ENCODE peak calls at places on chromosomes 7 and 10, in eight cellular contexts. S, K, C, A, L, Z, Q and B are unnamed samples.

GRCh38 chr10:24897326-24897926 is 55.0 kb downstream of the PRTFDC1 start:
- DNase-seq in S (no peak), K (peak), C (no peak), A (no peak), L (no peak), Z (peak), Q (no peak), B (no peak)

GRCh38 chr7:157609932-157610640 is 273.3 kb downstream of the DNAJB6 start:
- DNase-seq in S (no peak), K (no peak), C (peak), A (no peak), L (no peak), Z (no peak), Q (no peak), B (no peak)

GRCh38 chr10:119549247-119549999 is 6.9 kb upstream of the RGS10 start:
- DNase-seq in S (no peak), K (no peak), C (no peak), A (no peak), L (no peak), Z (no peak), Q (no peak), B (no peak)

GRCh38 chr10:99337261-99337905 is 8.2 kb downstream of the CNNM1 start:
- DNase-seq in S (no peak), K (no peak), C (no peak), A (no peak), L (no peak), Z (no peak), Q (no peak), B (no peak)

GRCh38 chr7:10568891-10569290 is 404.8 kb upstream of the PHF14 start:
- DNase-seq in S (no peak), K (no peak), C (no peak), A (no peak), L (no peak), Z (no peak), Q (no peak), B (no peak)

GRCh38 chr7:10767771-10768170 is 205.9 kb upstream of the PHF14 start:
- DNase-seq in S (no peak), K (no peak), C (no peak), A (no peak), L (no peak), Z (no peak), Q (no peak), B (no peak)

GRCh38 chr10:29329420-29329819 is 40.5 kb downstream of the LYZL1 start:
- DNase-seq in S (no peak), K (no peak), C (no peak), A (no peak), L (peak), Z (peak), Q (no peak), B (no peak)

GRCh38 chr10:1364151-1364910 is 308.1 kb downstream of the WDR37 start:
- DNase-seq in S (no peak), K (no peak), C (no peak), A (no peak), L (no peak), Z (no peak), Q (no peak), B (no peak)

GRCh38 chr7:29123611-29124190 is 22.6 kb downstream of the CPVL start:
- DNase-seq in S (no peak), K (no peak), C (no peak), A (no peak), L (peak), Z (no peak), Q (no peak), B (no peak)

GRCh38 chr7:129401968-129402860 is 32.0 kb upstream of the STRIP2 start:
- DNase-seq in S (peak), K (peak), C (no peak), A (no peak), L (no peak), Z (no peak), Q (peak), B (no peak)

GRCh38 chr10:83995932-83996331 is 143.4 kb upstream of the GHITM start:
- DNase-seq in S (no peak), K (no peak), C (no peak), A (no peak), L (no peak), Z (no peak), Q (no peak), B (no peak)

GRCh38 chr10:110349826-110350225 is 45.1 kb upstream of the SMNDC1 start:
- DNase-seq in S (no peak), K (no peak), C (no peak), A (no peak), L (no peak), Z (no peak), Q (no peak), B (no peak)

GRCh38 chr10:104109908-104110662 is 11.9 kb upstream of the SFR1 start:
- DNase-seq in S (no peak), K (no peak), C (no peak), A (no peak), L (no peak), Z (peak), Q (no peak), B (no peak)

GRCh38 chr10:43939939-43940810 is 291.5 kb upstream of the ZNF32 start:
- DNase-seq in S (no peak), K (no peak), C (no peak), A (no peak), L (no peak), Z (peak), Q (no peak), B (no peak)

GRCh38 chr10:44517635-44518034 is 132.7 kb upstream of the CXCL12 start:
- DNase-seq in S (no peak), K (peak), C (peak), A (no peak), L (no peak), Z (peak), Q (no peak), B (no peak)